ENCODE peak calls at places on chromosomes 1 and 21, in six cellular contexts. F is colonic mucosa, B is adrenal gland, I is fibroblast of lung, T is pancreas, U is cardiac muscle cell. H is an unnamed sample.

GRCh38 chr1:66728021-66728420 is 24.2 kb upstream of the DYNLT5 start:
- DNase-seq in F (no peak), B (no peak), T (no peak), U (no peak), I (peak; percentile 56), H (no peak)

GRCh38 chr1:214902636-214903320 is 179.8 kb upstream of the KCNK2 start:
- DNase-seq in T (no peak), F (no peak), U (no peak), B (no peak), I (peak; percentile 76), H (no peak)

GRCh38 chr21:35026153-35026499 is 23.0 kb downstream of the RUNX1 start:
- DNase-seq in F (no peak), B (no peak), U (no peak), T (no peak), I (peak; percentile 72), H (no peak)

GRCh38 chr1:203479646-203480045 is 4.0 kb downstream of the PRELP start:
- DNase-seq in U (no peak), I (no peak), T (no peak), B (no peak), F (no peak), H (no peak)

GRCh38 chr1:53104289-53104913 is 38.0 kb downstream of the SLC1A7 start:
- DNase-seq in T (no peak), B (no peak), U (no peak), I (no peak), F (no peak), H (no peak)

GRCh38 chr21:41777934-41778815 is 11.3 kb upstream of the RIPK4 start:
- DNase-seq in U (peak; percentile 91), I (peak; percentile 80), F (peak; percentile 94), T (peak; percentile 87), B (peak; percentile 95), H (no peak)

GRCh38 chr1:165903672-165904071 is 76.3 kb downstream of the UCK2 start:
- DNase-seq in I (peak; percentile 77), B (no peak), U (no peak), T (no peak), F (peak; percentile 61), H (no peak)

GRCh38 chr21:20627594-20627993 is 370.6 kb upstream of the NCAM2 start:
- DNase-seq in I (no peak), U (no peak), T (no peak), B (no peak), F (no peak), H (no peak)

DNA sequence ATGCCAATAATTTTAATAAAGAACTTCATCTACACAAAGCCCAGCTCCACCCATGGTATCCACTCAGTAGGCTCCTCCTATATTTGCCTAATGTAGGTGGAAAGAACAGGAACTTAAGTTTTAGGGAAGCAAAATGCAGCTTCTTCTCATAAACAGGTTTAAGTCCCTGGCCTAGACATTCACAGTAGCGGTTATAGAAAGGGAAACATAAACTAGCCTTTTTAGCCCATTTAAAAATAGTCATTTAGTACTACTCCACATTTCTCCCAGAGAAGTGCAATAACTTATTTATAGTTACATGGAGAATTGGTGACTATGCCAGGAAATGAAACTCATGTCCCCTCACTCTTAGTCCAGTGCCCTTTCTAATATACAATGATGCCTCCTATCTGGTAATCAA is 56.6 kb upstream of the CPLANE2 start:
- DNase-seq in I (no peak), B (no peak), F (no peak), U (no peak), T (no peak), H (no peak)
- H3K27ac ChIP-seq in I (no peak overlapping the region), B (no peak overlapping the region), F (no peak overlapping the region), U (no peak overlapping the region), T (no peak overlapping the region), H (no peak overlapping the region)

GRCh38 chr1:44031900-44032817 is 897 bp upstream of the SLC6A9 start:
- DNase-seq in F (peak; percentile 59), U (no peak), B (no peak), T (no peak), I (no peak), H (no peak)

GRCh38 chr1:44030606-44031050 is 634 bp downstream of the SLC6A9 start:
- DNase-seq in B (peak; percentile 59), I (peak; percentile 45), U (peak; percentile 85), T (peak; percentile 86), F (no peak), H (no peak)

GRCh38 chr1:44029911-44030605 is 1.2 kb downstream of the SLC6A9 start:
- DNase-seq in U (peak; percentile 93), I (peak; percentile 88), F (peak; percentile 96), T (peak; percentile 95), B (peak; percentile 93), H (peak; percentile 75)

GRCh38 chr1:44033041-44033575 is 1.8 kb upstream of the SLC6A9 start:
- DNase-seq in T (no peak), U (no peak), B (no peak), I (no peak), F (no peak), H (no peak)

GRCh38 chr1:44031051-44031899 is at the start of gene SLC6A9:
- DNase-seq in F (peak; percentile 79), I (peak; percentile 81), B (peak; percentile 84), T (no peak), U (peak; percentile 72), H (no peak)
- TF ChIP-seq CTCF in F (no peak), I (no peak), B (no peak), T (no peak), U (no peak), H (no peak)

DNA sequence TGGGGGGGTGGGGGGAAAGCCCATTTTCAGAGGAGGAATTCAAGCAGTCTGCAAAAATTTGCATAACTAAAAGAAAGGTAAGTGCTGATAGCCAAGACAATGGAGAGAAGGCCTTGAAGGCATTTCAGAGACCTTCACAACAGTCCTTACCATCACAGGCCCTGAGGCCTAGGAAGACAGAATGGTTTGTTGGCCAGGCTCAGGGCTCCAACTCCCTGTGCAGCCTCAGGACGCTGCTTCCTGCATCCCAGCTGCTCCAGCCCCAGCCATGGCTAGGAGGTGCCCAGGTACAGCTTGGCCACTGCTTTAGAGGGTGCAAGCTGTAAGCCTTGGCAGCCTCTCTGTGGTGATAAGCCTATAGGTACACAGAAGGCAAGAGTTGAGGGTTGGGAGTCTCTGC is 571.6 kb downstream of the MATN1 start:
- DNase-seq in I (no peak), F (no peak), T (no peak), B (peak; percentile 17), U (no peak), H (no peak)
- H3K9me3 ChIP-seq in I (no peaks in the 10 kb centered on the region), F (no peaks in the 10 kb centered on the region), T (no peaks in the 10 kb centered on the region), B (no peaks in the 10 kb centered on the region), U (no peaks in the 10 kb centered on the region), H (peaks cover 6% of the 10 kb centered on the region)

GRCh38 chr1:232953176-232953524 is 2.7 kb downstream of the NTPCR start:
- DNase-seq in F (no peak), I (no peak), U (no peak), B (no peak), T (no peak), H (no peak)
- H3K27ac ChIP-seq in F (no peak overlapping the region), I (no peak overlapping the region), U (no peak overlapping the region), B (no peak overlapping the region), T (no peak overlapping the region), H (no peak overlapping the region)

GRCh38 chr1:18885311-18886002 is 16.9 kb downstream of the ALDH4A1 start:
- DNase-seq in I (no peak), T (peak; percentile 38), U (no peak), F (no peak), B (no peak), H (no peak)

GRCh38 chr1:18883636-18884418 is 18.5 kb downstream of the ALDH4A1 start:
- DNase-seq in F (peak; percentile 67), T (peak; percentile 87), B (peak; percentile 91), U (peak; percentile 84), I (peak; percentile 64), H (peak; percentile 68)

GRCh38 chr1:18883079-18883478 is 19.3 kb downstream of the ALDH4A1 start:
- DNase-seq in T (peak; percentile 62), B (no peak), F (no peak), I (no peak), U (no peak), H (no peak)

GRCh38 chr1:18884727-18885126 is 17.6 kb downstream of the ALDH4A1 start:
- DNase-seq in U (no peak), I (no peak), F (no peak), B (no peak), T (peak; percentile 53), H (no peak)

GRCh38 chr1:18884419-18884717 is 18.0 kb downstream of the ALDH4A1 start:
- DNase-seq in B (no peak), U (no peak), I (no peak), T (no peak), F (no peak), H (no peak)
- TF ChIP-seq CTCF in B (no peak), U (no peak), I (no peak), T (no peak), F (peak; percentile 27), H (peak; percentile 41)

DNA sequence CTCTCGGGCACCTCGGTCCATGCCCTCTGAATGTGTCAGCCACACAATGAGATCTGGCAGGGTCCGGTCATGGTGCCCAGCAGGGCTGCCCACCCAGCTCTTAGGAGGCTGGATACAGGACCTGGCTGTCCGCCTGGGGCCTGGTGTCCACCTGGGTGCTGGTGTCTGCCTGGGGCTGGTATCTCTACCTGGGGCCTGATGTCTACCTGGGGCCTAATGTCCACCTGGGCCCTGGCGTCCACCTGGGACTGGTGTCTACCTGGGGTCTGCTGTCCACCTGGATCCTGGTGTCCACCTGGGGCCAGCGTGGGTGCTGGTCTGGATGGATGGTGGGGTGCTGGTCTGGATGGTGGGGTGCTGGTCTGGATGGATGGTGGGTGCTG is 45.1 kb upstream of the ACTRT2 start:
- DNase-seq in F (no peak), U (no peak), T (peak; percentile 78), B (peak; percentile 28), I (no peak), H (no peak)
- H3K9me3 ChIP-seq in F (no peaks in the 10 kb centered on the region), U (no peaks in the 10 kb centered on the region), T (no peaks in the 10 kb centered on the region), B (no peaks in the 10 kb centered on the region), I (no peaks in the 10 kb centered on the region), H (no peaks in the 10 kb centered on the region)

GRCh38 chr1:99600782-99601181 is 45.1 kb upstream of the PALMD start:
- DNase-seq in B (no peak), U (no peak), I (peak; percentile 50), F (no peak), T (no peak), H (no peak)

GRCh38 chr1:99602404-99602969 is 43.4 kb upstream of the PALMD start:
- DNase-seq in U (no peak), B (no peak), T (no peak), F (no peak), I (no peak), H (no peak)

GRCh38 chr1:99598738-99599411 is 47.0 kb upstream of the PALMD start:
- DNase-seq in I (peak; percentile 53), B (no peak), F (no peak), T (no peak), U (no peak), H (no peak)

GRCh38 chr1:99601709-99602403 is 44.1 kb upstream of the PALMD start:
- DNase-seq in F (no peak), B (no peak), T (no peak), I (no peak), U (no peak), H (no peak)

GRCh38 chr1:99599678-99600175 is 46.2 kb upstream of the PALMD start:
- DNase-seq in I (peak; percentile 99), B (peak; percentile 95), U (no peak), F (no peak), T (no peak), H (no peak)
- H3K27ac ChIP-seq in I (peak overlapping the region; percentile 72), B (peak overlapping the region; percentile 78), U (no peak overlapping the region), F (no peak overlapping the region), T (no peak overlapping the region), H (no peak overlapping the region)